ENCODE peak calls at places on chromosomes 7 and 10, in ten cellular contexts. M is bronchial epithelial cell, L is neural progenitor cell, R is GM12865, F is cardiac muscle cell, W is astrocyte of the spinal cord, S is body of pancreas, I is fibroblast of mammary gland, Y is adrenal gland, N is GM12878. K is an unnamed sample.

GRCh38 chr7:136391371-136391770 is 414.2 kb upstream of the MTPN start:
- DNase-seq in L (no peak), Y (no peak), S (no peak), R (no peak), M (no peak), F (no peak), W (no peak), N (no peak), I (no peak), K (no peak)

GRCh38 chr10:119640384-119640783 is 10.8 kb upstream of the BAG3 start:
- DNase-seq in Y (no peak), L (no peak), F (no peak), I (no peak), S (no peak), W (no peak), M (no peak), R (no peak), N (no peak), K (no peak)

GRCh38 chr7:30717181-30717580 is 34.8 kb upstream of the INMT start:
- DNase-seq in N (no peak), F (no peak), S (no peak), R (no peak), Y (no peak), M (peak), W (no peak), I (peak), L (no peak), K (no peak)

GRCh38 chr10:75399461-75400162 is 2.0 kb downstream of the ZNF503 start:
- DNase-seq in N (no peak), L (peak), F (peak), I (peak), R (peak), M (no peak), S (peak), Y (peak), W (peak), K (peak)

GRCh38 chr10:15813415-15813814 is 46.9 kb downstream of the MINDY3 start:
- DNase-seq in Y (no peak), W (peak), S (no peak), R (no peak), F (no peak), L (no peak), I (peak), M (no peak), N (no peak), K (no peak)

GRCh38 chr7:87218941-87219544 is 489 bp downstream of the TMEM243 start:
- DNase-seq in F (peak), M (peak), R (peak), L (peak), I (peak), S (peak), N (no peak), W (peak), Y (peak), K (peak)

GRCh38 chr10:131786756-131787605 is 113.8 kb upstream of the PPP2R2D start:
- DNase-seq in W (peak), I (peak), S (peak), N (peak), F (peak), L (peak), Y (peak), R (peak), M (peak), K (no peak)

GRCh38 chr10:63675171-63675570 is 154.0 kb downstream of the REEP3 start:
- DNase-seq in F (no peak), L (no peak), N (no peak), W (no peak), R (no peak), M (no peak), Y (no peak), I (peak), S (no peak), K (no peak)

GRCh38 chr7:156041398-156041797 is 229.1 kb upstream of the SHH start:
- DNase-seq in W (no peak), N (no peak), R (no peak), I (no peak), M (no peak), S (no peak), L (no peak), Y (no peak), F (no peak), K (no peak)

GRCh38 chr10:112137381-112137987 is 46.1 kb downstream of the GPAM start:
- DNase-seq in F (peak), Y (peak), W (peak), S (peak), M (peak), L (peak), I (peak), R (peak), N (no peak), K (peak)

GRCh38 chr7:2362385-2363088 is 7.9 kb downstream of the EIF3B start:
- DNase-seq in M (no peak), R (no peak), Y (no peak), W (no peak), N (no peak), L (no peak), S (no peak), F (no peak), I (no peak), K (no peak)

GRCh38 chr10:5692476-5693358 is 8.1 kb downstream of the TASOR2 start:
- DNase-seq in I (peak), F (peak), S (peak), N (peak), M (no peak), W (peak), L (peak), R (peak), Y (peak), K (peak)

GRCh38 chr7:3087243-3087642 is 43.6 kb upstream of the CARD11 start:
- DNase-seq in Y (no peak), F (no peak), S (no peak), R (no peak), N (no peak), L (peak), I (no peak), W (peak), M (no peak), K (no peak)

GRCh38 chr7:123649956-123650355 is 5.7 kb upstream of the LMOD2 start:
- DNase-seq in M (peak), W (peak), L (no peak), Y (no peak), R (no peak), I (peak), F (no peak), N (no peak), S (no peak), K (no peak)

GRCh38 chr10:33291053-33291592 is 43.3 kb downstream of the NRP1 start:
- DNase-seq in I (peak), R (no peak), M (peak), Y (no peak), W (peak), L (no peak), S (no peak), N (no peak), F (no peak), K (no peak)

GRCh38 chr7:105906690-105907089 is 30.3 kb upstream of the ATXN7L1 start:
- DNase-seq in F (no peak), I (peak), S (no peak), L (no peak), N (no peak), Y (no peak), R (no peak), W (no peak), M (no peak), K (peak)

GRCh38 chr10:71763352-71764127 is 9.8 kb downstream of the VSIR start:
- DNase-seq in Y (no peak), M (no peak), W (no peak), F (no peak), L (no peak), R (no peak), I (peak), S (no peak), N (no peak), K (no peak)

GRCh38 chr7:128031901-128032604 is 816 bp upstream of the LRRC4 start:
- DNase-seq in M (peak), N (no peak), W (peak), I (peak), F (peak), S (no peak), L (peak), R (peak), Y (peak), K (peak)

GRCh38 chr10:68869623-68870022 is 31.5 kb upstream of the DDX50 start:
- DNase-seq in W (no peak), F (no peak), M (no peak), N (no peak), R (no peak), Y (no peak), I (peak), S (no peak), L (no peak), K (no peak)

GRCh38 chr10:71076473-71077142 is 135.8 kb upstream of the UNC5B start:
- DNase-seq in Y (peak), L (peak), I (no peak), W (no peak), N (no peak), S (no peak), F (no peak), R (no peak), M (no peak), K (no peak)

GRCh38 chr7:48139461-48139860 is 31.8 kb upstream of the ABCA13 start:
- DNase-seq in I (peak), M (no peak), N (no peak), R (no peak), L (peak), F (no peak), W (no peak), S (no peak), Y (no peak), K (no peak)

GRCh38 chr7:109282726-109283125 is 713.1 kb downstream of the DNAJB9 start:
- DNase-seq in S (no peak), L (no peak), M (no peak), I (no peak), Y (no peak), R (no peak), F (peak), N (no peak), W (no peak), K (no peak)

DNA sequence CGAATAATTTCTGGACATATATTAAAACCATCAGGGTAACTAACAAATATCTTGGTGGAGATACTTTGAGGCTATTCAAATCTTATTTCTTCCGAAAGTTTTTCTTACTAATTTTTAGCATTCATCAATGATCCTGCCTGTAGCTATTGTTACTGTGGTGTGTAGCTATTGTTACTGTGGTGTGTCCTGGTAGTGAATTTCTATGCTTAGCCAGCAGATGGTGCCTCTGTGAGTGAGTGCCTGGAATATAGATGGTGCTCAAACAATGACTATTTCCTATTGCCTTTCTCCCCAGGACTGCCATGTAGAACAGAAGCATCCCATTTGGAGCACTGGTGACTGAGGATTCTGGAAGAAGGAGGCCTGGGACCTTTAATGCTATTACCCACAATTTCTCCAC is 245.7 kb downstream of the CCSER2 start:
- DNase-seq in L (no peak), R (no peak), S (no peak), W (no peak), F (no peak), N (no peak), M (peak), Y (no peak), I (no peak), K (no peak)
- TF ChIP-seq CTCF in L (peak), R (no peak), S (no peak), W (no peak), F (no peak), N (no peak), M (peak), Y (no peak), I (no peak), K (no peak)

DNA sequence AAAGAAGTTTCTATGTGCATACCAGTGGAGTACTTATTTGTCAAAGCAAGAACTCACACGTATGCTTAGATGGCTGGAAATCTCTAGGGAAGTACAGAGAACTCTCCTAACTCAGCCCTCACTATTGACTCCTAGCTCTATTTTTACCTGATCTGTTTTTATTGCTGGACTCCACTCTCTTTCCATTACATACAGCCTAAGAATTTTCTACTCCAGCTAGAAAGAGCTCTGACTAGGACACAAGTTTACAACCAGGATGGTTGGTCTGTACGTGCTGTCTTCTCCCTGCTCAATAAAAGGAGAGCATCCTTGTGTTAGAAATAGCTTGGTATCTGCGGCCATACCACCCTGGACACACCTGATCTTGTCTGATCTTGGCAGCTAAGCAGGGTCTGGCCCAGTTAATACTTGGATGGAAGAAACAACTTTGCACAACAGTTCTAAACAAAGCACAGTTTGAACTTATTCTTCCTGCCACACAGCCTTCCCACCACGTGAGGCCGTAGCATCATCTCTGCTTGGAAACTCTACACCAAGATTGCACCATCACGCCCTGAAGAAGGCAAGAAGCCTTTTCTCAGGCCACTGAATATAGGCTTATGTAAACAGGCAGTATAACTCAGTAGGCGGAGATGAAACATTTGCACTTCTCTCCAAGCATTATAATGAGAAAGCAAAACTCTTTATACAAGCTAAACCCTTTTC is 50.7 kb downstream of the KCNMA1 start:
- DNase-seq in M (peak), L (no peak), N (no peak), F (no peak), Y (no peak), I (peak), S (no peak), R (no peak), W (peak), K (no peak)
- TF ChIP-seq CTCF in M (peak), L (no peak), N (no peak), F (no peak), Y (no peak), I (peak), S (no peak), R (no peak), W (peak), K (no peak)

GRCh38 chr7:151863386-151864079 is 13.4 kb downstream of the PRKAG2 start:
- DNase-seq in W (no peak), F (peak), R (peak), S (peak), Y (no peak), N (no peak), I (no peak), L (peak), M (no peak), K (no peak)

GRCh38 chr7:151865070-151865670 is 11.7 kb downstream of the PRKAG2 start:
- DNase-seq in L (no peak), Y (no peak), M (no peak), R (no peak), N (no peak), F (no peak), S (no peak), W (no peak), I (no peak), K (no peak)

GRCh38 chr7:151862606-151863381 is 14.1 kb downstream of the PRKAG2 start:
- DNase-seq in L (no peak), I (no peak), Y (no peak), N (no peak), W (no peak), F (no peak), M (no peak), R (no peak), S (no peak), K (no peak)

GRCh38 chr7:151864561-151864960 is 12.4 kb downstream of the PRKAG2 start:
- DNase-seq in N (no peak), I (no peak), F (no peak), W (no peak), L (no peak), M (no peak), R (no peak), Y (no peak), S (no peak), K (no peak)

DNA sequence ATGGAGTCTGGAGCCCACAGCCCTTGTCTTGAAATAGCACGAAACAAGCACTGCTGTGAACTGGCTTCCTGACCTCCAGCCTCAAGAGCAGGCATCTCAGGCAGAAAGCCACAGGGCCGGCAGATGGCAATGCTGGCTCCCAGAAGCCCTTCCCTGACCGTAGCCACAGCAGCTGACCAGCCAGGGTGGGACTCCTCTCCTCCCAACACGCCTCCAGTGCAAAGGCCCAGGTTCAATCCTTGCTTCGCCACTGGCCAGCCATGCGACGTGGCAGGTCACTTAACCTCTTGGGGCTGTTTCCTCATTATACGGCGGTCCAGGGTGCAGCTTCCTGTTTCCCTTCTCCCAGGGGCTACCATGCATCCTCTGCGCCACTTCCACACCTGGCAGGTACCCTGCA is 12.8 kb downstream of the PRKAG2 start:
- DNase-seq in S (no peak), M (no peak), F (no peak), I (no peak), W (no peak), Y (no peak), L (no peak), R (no peak), N (no peak), K (no peak)
- TF ChIP-seq CTCF in S (no peak), M (no peak), F (no peak), I (no peak), W (no peak), Y (no peak), L (no peak), R (no peak), N (no peak), K (peak)

GRCh38 chr7:73625276-73625675 is 954 bp upstream of the MLXIPL start:
- DNase-seq in L (no peak), M (no peak), S (no peak), R (no peak), Y (no peak), I (no peak), N (no peak), F (no peak), W (no peak), K (no peak)

GRCh38 chr7:73628504-73628903 is 4.2 kb upstream of the MLXIPL start:
- DNase-seq in M (no peak), L (no peak), I (no peak), N (no peak), F (no peak), W (no peak), Y (no peak), S (no peak), R (no peak), K (no peak)

GRCh38 chr7:73624669-73625001 is 313 bp upstream of the MLXIPL start:
- DNase-seq in S (no peak), R (no peak), F (no peak), I (no peak), Y (no peak), W (no peak), N (no peak), M (no peak), L (no peak), K (no peak)

GRCh38 chr7:73623798-73624668 is at the start of gene MLXIPL:
- DNase-seq in I (peak), M (peak), L (peak), N (no peak), F (peak), Y (peak), W (peak), S (peak), R (peak), K (peak)

DNA sequence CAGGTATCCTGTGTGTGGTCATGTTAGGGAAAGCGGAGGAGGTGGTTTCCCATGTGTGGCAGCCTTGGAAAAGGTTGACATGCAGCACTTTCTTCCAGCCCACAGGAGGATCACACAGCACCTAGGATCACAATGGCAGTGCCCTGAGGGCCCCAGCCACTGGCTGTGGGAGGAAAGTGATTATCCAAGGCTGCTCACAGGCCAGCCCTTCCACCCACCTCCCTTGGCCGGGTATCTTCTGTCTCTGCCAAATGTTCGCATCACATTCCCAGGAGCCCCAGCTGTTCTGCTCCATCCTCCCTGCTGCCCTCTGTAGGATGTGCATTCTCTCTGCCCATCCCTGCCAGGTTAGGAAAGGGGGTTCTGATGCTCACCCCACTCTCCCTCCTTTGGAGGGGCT is 2.5 kb upstream of the MLXIPL start:
- DNase-seq in F (no peak), R (no peak), W (no peak), S (no peak), M (peak), N (no peak), L (peak), I (peak), Y (no peak), K (no peak)
- TF ChIP-seq CTCF in F (peak), R (no peak), W (peak), S (no peak), M (peak), N (no peak), L (peak), I (peak), Y (no peak), K (no peak)

DNA sequence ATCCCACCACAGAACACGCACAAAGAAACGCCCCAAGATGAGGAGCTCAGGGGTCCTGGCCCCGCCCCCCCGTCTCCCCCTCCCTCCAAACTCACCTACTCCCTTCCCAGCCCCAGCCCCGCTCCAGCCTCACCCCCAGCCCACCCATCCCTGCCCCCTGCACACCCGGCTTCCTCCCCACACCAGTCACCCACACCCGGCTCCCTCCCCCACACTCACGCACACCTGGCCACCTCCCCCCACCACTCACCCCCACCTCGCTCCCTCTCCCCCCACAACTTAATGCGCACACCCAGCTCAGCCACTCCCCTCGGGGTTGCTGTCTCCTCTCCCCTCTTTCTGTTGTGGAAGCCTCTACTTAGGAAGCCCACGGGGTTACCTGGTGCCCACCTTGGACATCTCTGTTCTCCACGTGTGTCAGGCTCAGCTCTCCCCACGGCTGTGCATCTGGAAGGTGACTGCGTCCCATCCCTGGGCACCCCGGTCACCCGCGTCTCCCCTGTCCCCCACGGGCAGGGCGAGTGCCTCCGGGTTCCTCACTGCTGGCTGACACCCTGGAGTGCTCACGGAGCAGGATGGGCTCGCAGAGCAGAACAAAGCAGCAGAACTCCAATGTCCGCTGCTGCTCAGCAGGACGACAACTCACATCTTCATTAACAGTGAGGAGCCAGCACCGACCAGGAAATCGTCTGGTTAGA is 166.8 kb downstream of the USP6NL start:
- DNase-seq in M (no peak), N (no peak), S (no peak), L (no peak), Y (no peak), F (no peak), R (no peak), W (no peak), I (no peak), K (no peak)
- TF ChIP-seq CTCF in M (no peak), N (no peak), S (no peak), L (no peak), Y (no peak), F (no peak), R (no peak), W (no peak), I (no peak), K (no peak)

K was measured in left ventricle myocardium inferior.